ENCODE peak calls at places on chromosomes 1 and 21, in ten cellular contexts. H is HT1080; J is dorsolateral prefrontal cortex; U is trophoblast cell; A is CD4-positive, alpha-beta T cell; S is HEK293T; V is CD4-positive, alpha-beta memory T cell; Y is EL; R is tibial artery; L is NCI-H2081. B is an unnamed sample.

GRCh38 chr1:70143052-70143659 is 62.2 kb downstream of the LRRC40 start:
- DNase-seq in L (no peak), J (no peak), A (no peak), H (peak), S (peak), Y (peak), V (no peak), R (no peak), U (no peak), B (no peak)

GRCh38 chr1:61114178-61114870 is 32.0 kb downstream of the NFIA start:
- DNase-seq in R (no peak), A (no peak), S (no peak), Y (no peak), V (no peak), J (no peak), L (no peak), H (no peak), U (no peak), B (no peak)

GRCh38 chr1:247357781-247358211 is 26.1 kb upstream of the ZNF496 start:
- DNase-seq in H (no peak), L (no peak), U (peak), A (no peak), Y (peak), S (no peak), R (no peak), J (no peak), V (no peak), B (no peak)

GRCh38 chr1:150967936-150968335 is 6.7 kb downstream of the CERS2 start:
- DNase-seq in Y (no peak), A (no peak), R (peak), U (no peak), H (no peak), S (no peak), L (no peak), J (no peak), V (no peak), B (no peak)

GRCh38 chr1:8097077-8097799 is 71.1 kb upstream of the ERRFI1 start:
- DNase-seq in L (peak), S (no peak), H (peak), R (no peak), U (peak), A (no peak), Y (peak), J (no peak), V (no peak), B (no peak)

GRCh38 chr1:210568631-210569030 is 239.9 kb downstream of the HHAT start:
- DNase-seq in H (peak), L (no peak), S (no peak), J (no peak), Y (no peak), V (no peak), R (no peak), U (no peak), A (no peak), B (no peak)

GRCh38 chr1:36222481-36223372 is 1.5 kb upstream of the THRAP3 start:
- DNase-seq in U (peak), A (peak), R (peak), H (no peak), V (no peak), S (no peak), L (no peak), J (no peak), Y (no peak), B (no peak)

GRCh38 chr1:160342520-160342919 is 530 bp downstream of the COPA start:
- DNase-seq in Y (peak), S (no peak), A (no peak), J (no peak), U (peak), R (no peak), L (no peak), H (no peak), V (no peak), B (no peak)

GRCh38 chr1:71587961-71588360 is 507.1 kb upstream of the ZRANB2 start:
- DNase-seq in A (no peak), R (no peak), L (peak), V (no peak), H (no peak), Y (peak), U (peak), S (no peak), J (no peak), B (no peak)

GRCh38 chr21:25980710-25981109 is 189.9 kb downstream of the APP start:
- DNase-seq in S (no peak), U (peak), J (no peak), A (no peak), H (no peak), L (no peak), R (no peak), Y (no peak), V (no peak), B (no peak)

GRCh38 chr1:161721738-161722343 is 497 bp downstream of the FCRLB start:
- DNase-seq in S (no peak), H (peak), V (no peak), R (no peak), Y (peak), A (no peak), J (no peak), L (no peak), U (peak), B (no peak)

GRCh38 chr1:221696045-221696444 is 45.8 kb downstream of the DUSP10 start:
- DNase-seq in H (no peak), L (no peak), Y (peak), A (no peak), U (peak), V (no peak), R (no peak), S (no peak), J (no peak), B (no peak)